ENCODE peak calls at places on chromosome 16, in four cellular contexts. M is fibroblast of lung; R is activated CD8-positive, alpha-beta memory T cell treated with anti-CD3 and anti-CD28 coated beads for 1 hour; D is HFFc6. E is an unnamed sample.

GRCh38 chr16:68287276-68288251 is 23.2 kb downstream of the SLC7A6OS start:
- DNase-seq in M (peak; percentile 76), D (peak; percentile 95), R (no peak), E (no peak)

GRCh38 chr16:1163567-1164055 is 10.7 kb downstream of the CACNA1H start:
- DNase-seq in D (peak; percentile 21), M (peak; percentile 78), R (no peak), E (peak; percentile 65)

GRCh38 chr16:65817066-65817465 is 549.4 kb upstream of the CDH5 start:
- DNase-seq in R (no peak), M (no peak), D (no peak), E (no peak)

GRCh38 chr16:12896562-12896961 is 4.8 kb upstream of the SHISA9 start:
- DNase-seq in D (peak; percentile 50), R (no peak), M (peak; percentile 15), E (no peak)

GRCh38 chr16:85593503-85594195 is 19.5 kb upstream of the GSE1 start:
- DNase-seq in M (no peak), R (no peak), D (no peak), E (no peak)

GRCh38 chr16:67865318-67865717 is 7.5 kb upstream of the EDC4 start:
- DNase-seq in M (no peak), R (no peak), D (peak; percentile 47), E (peak; percentile 32)

GRCh38 chr16:66485361-66485760 is 58.3 kb downstream of the BEAN1 start:
- DNase-seq in D (no peak), R (no peak), M (no peak), E (no peak)

GRCh38 chr16:56301391-56301850 is 110.1 kb downstream of the GNAO1 start:
- DNase-seq in M (peak; percentile 75), D (no peak), R (no peak), E (peak; percentile 32)

GRCh38 chr16:4272114-4272954 is 489 bp downstream of the TFAP4 start:
- DNase-seq in D (no peak), M (peak; percentile 25), R (no peak), E (peak; percentile 47)

GRCh38 chr16:58196898-58197313 is 1.0 kb downstream of the CSNK2A2 start:
- DNase-seq in M (peak; percentile 55), R (no peak), D (peak; percentile 3), E (peak; percentile 33)

GRCh38 chr16:72989203-72989991 is 58.5 kb downstream of the ZFHX3 start:
- DNase-seq in R (no peak), M (peak; percentile 96), D (peak; percentile 88), E (peak; percentile 9)